ENCODE peak calls at places on chromosomes 13 and 19, in nine cellular contexts. One of them, this sample, is unnamed. For H3K9me3 and H3K27me3, the result is how much of the 10 kb centered on the place peaks cover.

GRCh38 chr13:50154697-50155096 is 139.5 kb downstream of the KCNRG start:
- DNase-seq in tibial nerve: no peak
- DNase-seq in psoas muscle: no peak
- DNase-seq in colonic mucosa: no peak
- DNase-seq in lung: no peak
- DNase-seq in IMR-90: no peak
- DNase-seq in ovary: no peak
- DNase-seq in breast epithelium: no peak
- DNase-seq in BE2C: no peak
- DNase-seq in this sample: no peak

GRCh38 chr19:29702161-29702957 is 12.7 kb downstream of the C19orf12 start:
- DNase-seq in tibial nerve: no peak
- DNase-seq in psoas muscle: peak
- DNase-seq in colonic mucosa: no peak
- DNase-seq in lung: no peak
- DNase-seq in IMR-90: no peak
- DNase-seq in ovary: no peak
- DNase-seq in breast epithelium: no peak
- DNase-seq in BE2C: no peak
- DNase-seq in this sample: no peak

GRCh38 chr13:23081901-23082300 is 98.9 kb upstream of the SGCG start:
- DNase-seq in tibial nerve: no peak
- DNase-seq in psoas muscle: no peak
- DNase-seq in colonic mucosa: no peak
- DNase-seq in lung: no peak
- DNase-seq in IMR-90: no peak
- DNase-seq in ovary: no peak
- DNase-seq in breast epithelium: no peak
- DNase-seq in BE2C: no peak
- DNase-seq in this sample: no peak

GRCh38 chr13:32390048-32390447 is 37.9 kb downstream of the N4BP2L1 start:
- DNase-seq in tibial nerve: no peak
- DNase-seq in psoas muscle: no peak
- DNase-seq in colonic mucosa: no peak
- DNase-seq in lung: no peak
- DNase-seq in IMR-90: no peak
- DNase-seq in ovary: no peak
- DNase-seq in breast epithelium: no peak
- DNase-seq in BE2C: no peak
- DNase-seq in this sample: no peak

GRCh38 chr13:86906458-86906857 is 764.7 kb upstream of the SLITRK5 start:
- DNase-seq in tibial nerve: no peak
- DNase-seq in psoas muscle: no peak
- DNase-seq in colonic mucosa: no peak
- DNase-seq in lung: no peak
- DNase-seq in IMR-90: peak
- DNase-seq in ovary: no peak
- DNase-seq in breast epithelium: no peak
- DNase-seq in BE2C: no peak
- DNase-seq in this sample: no peak

GRCh38 chr13:106475852-106476251 is 59.6 kb downstream of the EFNB2 start:
- DNase-seq in tibial nerve: no peak
- DNase-seq in psoas muscle: no peak
- DNase-seq in colonic mucosa: no peak
- DNase-seq in lung: no peak
- DNase-seq in IMR-90: no peak
- DNase-seq in ovary: no peak
- DNase-seq in breast epithelium: no peak
- DNase-seq in BE2C: no peak
- DNase-seq in this sample: no peak

GRCh38 chr13:35954207-35954560 is 177.0 kb downstream of the DCLK1 start:
- DNase-seq in tibial nerve: no peak
- DNase-seq in psoas muscle: no peak
- DNase-seq in colonic mucosa: no peak
- DNase-seq in lung: no peak
- DNase-seq in IMR-90: no peak
- DNase-seq in ovary: no peak
- DNase-seq in breast epithelium: no peak
- DNase-seq in BE2C: no peak
- DNase-seq in this sample: no peak

GRCh38 chr19:3055741-3056453 is 6.4 kb downstream of the TLE5 start:
- DNase-seq in tibial nerve: no peak
- DNase-seq in psoas muscle: peak
- DNase-seq in colonic mucosa: peak
- DNase-seq in lung: peak
- DNase-seq in IMR-90: no peak
- DNase-seq in ovary: peak
- DNase-seq in breast epithelium: peak
- DNase-seq in BE2C: no peak
- DNase-seq in this sample: no peak

GRCh38 chr13:29676941-29677452 is 81.5 kb upstream of the SLC7A1 start:
- DNase-seq in tibial nerve: no peak
- DNase-seq in psoas muscle: no peak
- DNase-seq in colonic mucosa: peak
- DNase-seq in lung: no peak
- DNase-seq in IMR-90: peak
- DNase-seq in ovary: no peak
- DNase-seq in breast epithelium: no peak
- DNase-seq in BE2C: no peak
- DNase-seq in this sample: no peak

GRCh38 chr13:106230450-106230849 is 305.0 kb downstream of the EFNB2 start:
- DNase-seq in tibial nerve: no peak
- DNase-seq in psoas muscle: no peak
- DNase-seq in colonic mucosa: no peak
- DNase-seq in lung: no peak
- DNase-seq in IMR-90: peak
- DNase-seq in ovary: no peak
- DNase-seq in breast epithelium: no peak
- DNase-seq in BE2C: no peak
- DNase-seq in this sample: no peak

GRCh38 chr13:40306817-40307216 is 359.6 kb downstream of the FOXO1 start:
- DNase-seq in tibial nerve: no peak
- DNase-seq in psoas muscle: no peak
- DNase-seq in colonic mucosa: no peak
- DNase-seq in lung: no peak
- DNase-seq in IMR-90: no peak
- DNase-seq in ovary: no peak
- DNase-seq in breast epithelium: no peak
- DNase-seq in BE2C: no peak
- DNase-seq in this sample: no peak
- H3K9me3 ChIP-seq in tibial nerve: under half
- H3K9me3 ChIP-seq in psoas muscle: under half
- H3K9me3 ChIP-seq in colonic mucosa: under half
- H3K9me3 ChIP-seq in lung: under half
- H3K9me3 ChIP-seq in IMR-90: under half
- H3K9me3 ChIP-seq in ovary: under half
- H3K9me3 ChIP-seq in breast epithelium: under half
- H3K9me3 ChIP-seq in BE2C: under half
- H3K9me3 ChIP-seq in this sample: under half

DNA sequence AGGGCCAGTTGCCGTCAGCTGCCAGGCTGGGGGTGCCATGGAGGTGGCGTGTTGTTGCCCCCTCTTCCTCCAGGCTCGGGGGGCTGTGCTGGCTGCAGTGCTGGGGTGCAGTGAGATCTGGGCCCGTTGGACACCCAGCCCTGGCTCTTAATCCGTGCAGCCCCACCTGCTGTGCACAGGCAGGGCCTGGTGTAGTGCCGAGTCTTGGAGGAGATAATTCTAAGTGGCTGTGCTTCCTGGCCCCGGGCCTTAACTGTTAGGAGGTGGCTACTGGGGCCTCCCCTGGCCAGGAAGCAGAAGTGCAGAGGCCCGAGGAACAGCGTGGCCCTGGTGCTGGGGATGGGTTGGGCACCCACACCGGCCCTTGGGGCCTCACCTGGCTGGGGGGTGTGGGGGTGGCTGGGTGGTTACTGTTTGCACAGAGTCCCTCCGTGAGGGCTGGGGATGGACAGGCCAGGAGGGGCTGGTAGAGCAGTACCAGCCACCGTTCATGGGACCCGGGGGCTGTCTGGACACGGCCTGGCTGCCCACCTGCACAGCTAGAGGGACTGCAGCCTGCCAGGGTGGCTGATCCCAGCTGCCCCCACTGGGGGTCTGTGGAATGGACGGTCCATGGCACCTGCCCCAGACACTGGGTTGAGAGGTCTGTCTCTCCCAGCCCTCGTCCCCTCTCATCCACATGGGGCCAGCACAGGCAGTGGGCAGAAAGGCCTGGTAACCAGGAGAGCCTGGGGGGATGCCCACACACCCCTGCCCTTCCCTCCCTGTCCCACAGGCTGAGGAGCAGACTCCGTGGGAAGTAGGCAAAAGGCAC is 3.3 kb downstream of the GPX4 start:
- DNase-seq in tibial nerve: no peak
- DNase-seq in psoas muscle: no peak
- DNase-seq in colonic mucosa: peak
- DNase-seq in lung: no peak
- DNase-seq in IMR-90: peak
- DNase-seq in ovary: no peak
- DNase-seq in breast epithelium: no peak
- DNase-seq in BE2C: no peak
- DNase-seq in this sample: no peak
- TF ChIP-seq CTCF in tibial nerve: no peak
- TF ChIP-seq CTCF in psoas muscle: no peak
- TF ChIP-seq CTCF in colonic mucosa: no peak
- TF ChIP-seq CTCF in lung: no peak
- TF ChIP-seq CTCF in IMR-90: peak
- TF ChIP-seq CTCF in ovary: no peak
- TF ChIP-seq CTCF in breast epithelium: peak
- TF ChIP-seq CTCF in BE2C: no peak
- TF ChIP-seq CTCF in this sample: no peak

GRCh38 chr19:18229474-18229873 is 3.2 kb upstream of the PDE4C start:
- DNase-seq in tibial nerve: no peak
- DNase-seq in psoas muscle: no peak
- DNase-seq in colonic mucosa: no peak
- DNase-seq in lung: no peak
- DNase-seq in IMR-90: no peak
- DNase-seq in ovary: no peak
- DNase-seq in breast epithelium: no peak
- DNase-seq in BE2C: no peak
- DNase-seq in this sample: no peak

GRCh38 chr19:18230941-18231734 is 4.9 kb upstream of the PDE4C start:
- DNase-seq in tibial nerve: no peak
- DNase-seq in psoas muscle: no peak
- DNase-seq in colonic mucosa: no peak
- DNase-seq in lung: no peak
- DNase-seq in IMR-90: no peak
- DNase-seq in ovary: no peak
- DNase-seq in breast epithelium: no peak
- DNase-seq in BE2C: no peak
- DNase-seq in this sample: no peak

GRCh38 chr19:18231775-18232174 is 5.5 kb upstream of the PDE4C start:
- DNase-seq in tibial nerve: no peak
- DNase-seq in psoas muscle: no peak
- DNase-seq in colonic mucosa: no peak
- DNase-seq in lung: no peak
- DNase-seq in IMR-90: no peak
- DNase-seq in ovary: no peak
- DNase-seq in breast epithelium: no peak
- DNase-seq in BE2C: no peak
- DNase-seq in this sample: no peak

GRCh38 chr19:18227781-18228271 is 1.6 kb upstream of the PDE4C start:
- DNase-seq in tibial nerve: no peak
- DNase-seq in psoas muscle: peak
- DNase-seq in colonic mucosa: no peak
- DNase-seq in lung: no peak
- DNase-seq in IMR-90: no peak
- DNase-seq in ovary: no peak
- DNase-seq in breast epithelium: no peak
- DNase-seq in BE2C: no peak
- DNase-seq in this sample: no peak

GRCh38 chr19:18229915-18230314 is 3.7 kb upstream of the PDE4C start:
- DNase-seq in tibial nerve: no peak
- DNase-seq in psoas muscle: no peak
- DNase-seq in colonic mucosa: no peak
- DNase-seq in lung: no peak
- DNase-seq in IMR-90: no peak
- DNase-seq in ovary: no peak
- DNase-seq in breast epithelium: no peak
- DNase-seq in BE2C: no peak
- DNase-seq in this sample: no peak
- H3K27me3 ChIP-seq in tibial nerve: under half
- H3K27me3 ChIP-seq in psoas muscle: under half
- H3K27me3 ChIP-seq in colonic mucosa: under half
- H3K27me3 ChIP-seq in lung: under half
- H3K27me3 ChIP-seq in IMR-90: under half
- H3K27me3 ChIP-seq in ovary: under half
- H3K27me3 ChIP-seq in breast epithelium: under half
- H3K27me3 ChIP-seq in BE2C: under half
- H3K27me3 ChIP-seq in this sample: half or more

GRCh38 chr19:44055870-44056269 is 4.0 kb downstream of the ZNF223 start:
- DNase-seq in tibial nerve: no peak
- DNase-seq in psoas muscle: no peak
- DNase-seq in colonic mucosa: no peak
- DNase-seq in lung: no peak
- DNase-seq in IMR-90: no peak
- DNase-seq in ovary: no peak
- DNase-seq in breast epithelium: no peak
- DNase-seq in BE2C: no peak
- DNase-seq in this sample: no peak
- H3K9me3 ChIP-seq in tibial nerve: under half
- H3K9me3 ChIP-seq in psoas muscle: under half
- H3K9me3 ChIP-seq in colonic mucosa: under half
- H3K9me3 ChIP-seq in lung: under half
- H3K9me3 ChIP-seq in IMR-90: under half
- H3K9me3 ChIP-seq in ovary: under half
- H3K9me3 ChIP-seq in breast epithelium: under half
- H3K9me3 ChIP-seq in BE2C: under half
- H3K9me3 ChIP-seq in this sample: under half

GRCh38 chr19:41377977-41378707 is 1.8 kb downstream of the TMEM91 start:
- DNase-seq in tibial nerve: no peak
- DNase-seq in psoas muscle: peak
- DNase-seq in colonic mucosa: no peak
- DNase-seq in lung: no peak
- DNase-seq in IMR-90: no peak
- DNase-seq in ovary: no peak
- DNase-seq in breast epithelium: no peak
- DNase-seq in BE2C: peak
- DNase-seq in this sample: no peak
- TF ChIP-seq CTCF in tibial nerve: no peak
- TF ChIP-seq CTCF in psoas muscle: no peak
- TF ChIP-seq CTCF in colonic mucosa: no peak
- TF ChIP-seq CTCF in lung: no peak
- TF ChIP-seq CTCF in IMR-90: peak
- TF ChIP-seq CTCF in ovary: no peak
- TF ChIP-seq CTCF in breast epithelium: no peak
- TF ChIP-seq CTCF in BE2C: peak
- TF ChIP-seq CTCF in this sample: no peak

This sample was measured in CD4-positive, alpha-beta T cell.